ENCODE peak calls at places on chromosome 12, in ten cellular contexts. H, K, V, O, L, A, Q, E, M and Z are unnamed samples.

GRCh38 chr12:86712425-86712843 is 456.2 kb upstream of the MGAT4C start:
- DNase-seq in H (peak), K (peak), V (no peak), O (no peak), L (peak), A (peak), Q (no peak), E (peak), M (peak), Z (no peak)

GRCh38 chr12:7282844-7283243 is 21.0 kb upstream of the ACSM4 start:
- DNase-seq in H (no peak), K (no peak), V (no peak), O (no peak), L (no peak), A (no peak), Q (no peak), E (no peak), M (no peak), Z (no peak)

GRCh38 chr12:122669397-122670070 is 33.6 kb downstream of the HCAR2 start:
- DNase-seq in H (peak), K (no peak), V (no peak), O (no peak), L (peak), A (no peak), Q (no peak), E (peak), M (peak), Z (no peak)

GRCh38 chr12:28189774-28190320 is 409 bp upstream of the CCDC91 start:
- DNase-seq in H (no peak), K (no peak), V (no peak), O (no peak), L (no peak), A (peak), Q (no peak), E (no peak), M (no peak), Z (no peak)

GRCh38 chr12:44584625-44585024 is 291.5 kb downstream of the NELL2 start:
- DNase-seq in H (no peak), K (no peak), V (no peak), O (peak), L (no peak), A (no peak), Q (no peak), E (no peak), M (no peak), Z (no peak)

GRCh38 chr12:22333186-22333745 is 1.2 kb downstream of the ST8SIA1 start:
- DNase-seq in H (no peak), K (no peak), V (no peak), O (no peak), L (peak), A (no peak), Q (no peak), E (no peak), M (peak), Z (no peak)

GRCh38 chr12:122421815-122422737 is at the start of gene CLIP1:
- DNase-seq in H (peak), K (no peak), V (peak), O (peak), L (no peak), A (peak), Q (peak), E (peak), M (peak), Z (peak)

GRCh38 chr12:103864710-103865109 is 23.7 kb upstream of the NT5DC3 start:
- DNase-seq in H (no peak), K (no peak), V (no peak), O (no peak), L (no peak), A (no peak), Q (no peak), E (no peak), M (no peak), Z (no peak)

GRCh38 chr12:49198431-49199155 is 9.7 kb upstream of the TUBA1A start:
- DNase-seq in H (peak), K (peak), V (no peak), O (peak), L (no peak), A (peak), Q (no peak), E (peak), M (peak), Z (no peak)

GRCh38 chr12:51961834-51962233 is 10.3 kb downstream of the ACVR1B start:
- DNase-seq in H (no peak), K (peak), V (no peak), O (peak), L (no peak), A (no peak), Q (no peak), E (peak), M (no peak), Z (no peak)

GRCh38 chr12:113838896-113839295 is 127.2 kb downstream of the RBM19 start:
- DNase-seq in H (no peak), K (no peak), V (no peak), O (no peak), L (no peak), A (no peak), Q (no peak), E (no peak), M (no peak), Z (no peak)

GRCh38 chr12:69822205-69822860 is 2.7 kb upstream of the MYRFL start:
- DNase-seq in H (no peak), K (no peak), V (no peak), O (no peak), L (no peak), A (no peak), Q (no peak), E (no peak), M (no peak), Z (no peak)

GRCh38 chr12:2640709-2641108 is 154.1 kb upstream of the FKBP4 start:
- DNase-seq in H (peak), K (peak), V (no peak), O (no peak), L (peak), A (peak), Q (no peak), E (peak), M (peak), Z (no peak)

GRCh38 chr12:62724947-62725447 is 210.0 kb downstream of the PPM1H start:
- DNase-seq in H (peak), K (peak), V (no peak), O (no peak), L (peak), A (peak), Q (no peak), E (peak), M (peak), Z (no peak)

GRCh38 chr12:93514853-93515252 is 47.5 kb downstream of the MRPL42 start:
- DNase-seq in H (peak), K (peak), V (no peak), O (no peak), L (peak), A (no peak), Q (no peak), E (peak), M (peak), Z (no peak)

GRCh38 chr12:71193041-71193440 is 35.2 kb upstream of the TSPAN8 start:
- DNase-seq in H (no peak), K (no peak), V (no peak), O (no peak), L (no peak), A (no peak), Q (no peak), E (no peak), M (no peak), Z (no peak)

GRCh38 chr12:68932123-68932700 is 759 bp downstream of the CPM start:
- DNase-seq in H (no peak), K (no peak), V (no peak), O (peak), L (no peak), A (no peak), Q (peak), E (peak), M (no peak), Z (peak)

GRCh38 chr12:45299132-45299692 is 83.3 kb downstream of the ANO6 start:
- DNase-seq in H (no peak), K (peak), V (no peak), O (peak), L (no peak), A (peak), Q (no peak), E (peak), M (peak), Z (no peak)

GRCh38 chr12:120941412-120941811 is 36.9 kb upstream of the HNF1A start:
- DNase-seq in H (no peak), K (no peak), V (no peak), O (no peak), L (no peak), A (no peak), Q (no peak), E (no peak), M (no peak), Z (no peak)

GRCh38 chr12:112904571-112904970 is 2.2 kb upstream of the OAS1 start:
- DNase-seq in H (no peak), K (no peak), V (no peak), O (no peak), L (no peak), A (no peak), Q (no peak), E (peak), M (peak), Z (no peak)

GRCh38 chr12:943051-943450 is 6.4 kb downstream of the RAD52 start:
- DNase-seq in H (no peak), K (no peak), V (no peak), O (no peak), L (peak), A (no peak), Q (no peak), E (no peak), M (no peak), Z (no peak)

GRCh38 chr12:110068654-110069053 is 20.3 kb upstream of the C12orf76 start:
- DNase-seq in H (no peak), K (no peak), V (no peak), O (no peak), L (no peak), A (no peak), Q (no peak), E (no peak), M (no peak), Z (no peak)

GRCh38 chr12:121799175-121799841 is 4.5 kb upstream of the SETD1B start:
- DNase-seq in H (peak), K (peak), V (no peak), O (peak), L (no peak), A (peak), Q (peak), E (peak), M (peak), Z (peak)

GRCh38 chr12:65229441-65229840 is 49.0 kb upstream of the MSRB3 start:
- DNase-seq in H (no peak), K (peak), V (no peak), O (no peak), L (peak), A (peak), Q (no peak), E (peak), M (peak), Z (no peak)